ENCODE peak calls at places on chromosomes 7 and 10, in six cellular contexts. T is CD8-positive, alpha-beta memory T cell; I is transverse colon; M is A549; J is HAP-1; K is body of pancreas. S is an unnamed sample.

GRCh38 chr7:40676220-40676619 is 541.4 kb downstream of the SUGCT start:
- DNase-seq in T (no peak), I (no peak), M (no peak), J (no peak), K (no peak), S (no peak)

GRCh38 chr10:13188593-13188992 is 27.2 kb downstream of the MCM10 start:
- DNase-seq in T (no peak), I (no peak), M (no peak), J (no peak), K (no peak), S (no peak)

GRCh38 chr7:142319970-142320369 is 62.1 kb upstream of the PRSS58 start:
- DNase-seq in T (no peak), I (no peak), M (no peak), J (peak; percentile 29), K (no peak), S (peak; percentile 29)

GRCh38 chr7:102321351-102322201 is 34.7 kb downstream of the SPDYE6 start:
- DNase-seq in T (no peak), I (peak; percentile 33), M (no peak), J (peak; percentile 3), K (no peak), S (no peak)

GRCh38 chr10:13987472-13987871 is 343.3 kb downstream of the FRMD4A start:
- DNase-seq in T (no peak), I (no peak), M (peak; percentile 11), J (no peak), K (no peak), S (no peak)

GRCh38 chr10:44926771-44927751 is 15.9 kb downstream of the TMEM72 start:
- DNase-seq in T (no peak), I (no peak), M (no peak), J (no peak), K (peak; percentile 70), S (no peak)

GRCh38 chr7:80705164-80705781 is 66.8 kb downstream of the CD36 start:
- DNase-seq in T (no peak), I (no peak), M (no peak), J (no peak), K (no peak), S (no peak)

GRCh38 chr10:52353960-52354394 is 39.9 kb downstream of the DKK1 start:
- DNase-seq in T (no peak), I (no peak), M (no peak), J (no peak), K (no peak), S (no peak)

GRCh38 chr10:116787018-116787674 is 44.8 kb upstream of the HSPA12A start:
- DNase-seq in T (peak; percentile 14), I (no peak), M (no peak), J (no peak), K (no peak), S (no peak)

GRCh38 chr10:45001382-45002148 is 842 bp downstream of the ZNF22 start:
- DNase-seq in T (peak; percentile 48), I (peak; percentile 66), M (peak; percentile 23), J (peak; percentile 56), K (peak; percentile 89), S (peak; percentile 80)

GRCh38 chr7:66507764-66508296 is 120.9 kb upstream of the KCTD7 start:
- DNase-seq in T (no peak), I (no peak), M (no peak), J (no peak), K (no peak), S (no peak)

GRCh38 chr7:93021748-93022147 is 96.0 kb downstream of the SAMD9 start:
- DNase-seq in T (no peak), I (no peak), M (no peak), J (no peak), K (no peak), S (no peak)

GRCh38 chr7:93015193-93016084 is 102.3 kb downstream of the SAMD9 start:
- DNase-seq in T (no peak), I (no peak), M (no peak), J (no peak), K (no peak), S (no peak)

GRCh38 chr7:93016681-93017349 is 101.0 kb downstream of the SAMD9 start:
- DNase-seq in T (no peak), I (no peak), M (no peak), J (no peak), K (no peak), S (no peak)

GRCh38 chr7:93016085-93016471 is 101.7 kb downstream of the SAMD9 start:
- DNase-seq in T (no peak), I (peak; percentile 38), M (no peak), J (no peak), K (no peak), S (no peak)

DNA sequence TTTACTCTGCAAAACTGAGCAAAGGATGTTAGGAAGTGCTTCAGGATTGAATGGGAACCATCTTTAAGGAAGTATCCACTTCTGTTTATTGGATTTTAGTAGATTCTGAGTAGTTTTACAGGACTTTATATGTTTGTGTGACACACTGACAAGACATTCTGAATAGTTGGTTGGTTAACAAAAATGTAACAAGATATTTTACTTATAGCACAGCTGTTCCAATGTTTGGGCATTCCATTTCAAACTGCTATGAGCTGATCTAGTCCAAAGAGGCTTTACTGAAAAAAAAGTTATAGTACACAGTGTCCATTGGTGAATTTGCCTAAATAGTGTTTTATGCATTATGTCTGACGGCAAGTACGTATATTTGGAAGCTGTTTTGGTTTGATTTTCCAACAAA is 99.1 kb downstream of the SAMD9 start:
- DNase-seq in T (no peak), I (no peak), M (no peak), J (no peak), K (no peak), S (no peak)
- H3K4me1 ChIP-seq in T (peaks cover 6% of the 10 kb centered on the region), I (peaks cover 36% of the 10 kb centered on the region), M (no peaks in the 10 kb centered on the region), J (no peaks in the 10 kb centered on the region), K (no peaks in the 10 kb centered on the region), S (no peaks in the 10 kb centered on the region)

GRCh38 chr10:97182327-97182990 is 3.3 kb downstream of the SLIT1 start:
- DNase-seq in T (no peak), I (no peak), M (no peak), J (no peak), K (no peak), S (no peak)

GRCh38 chr10:97186911-97187310 is 1.2 kb upstream of the SLIT1 start:
- DNase-seq in T (no peak), I (no peak), M (no peak), J (no peak), K (no peak), S (no peak)

GRCh38 chr10:97183314-97183713 is 2.4 kb downstream of the SLIT1 start:
- DNase-seq in T (no peak), I (no peak), M (no peak), J (no peak), K (no peak), S (no peak)

GRCh38 chr10:97185326-97186058 is at the start of gene SLIT1:
- DNase-seq in T (no peak), I (no peak), M (peak; percentile 15), J (peak; percentile 57), K (no peak), S (peak; percentile 63)

DNA sequence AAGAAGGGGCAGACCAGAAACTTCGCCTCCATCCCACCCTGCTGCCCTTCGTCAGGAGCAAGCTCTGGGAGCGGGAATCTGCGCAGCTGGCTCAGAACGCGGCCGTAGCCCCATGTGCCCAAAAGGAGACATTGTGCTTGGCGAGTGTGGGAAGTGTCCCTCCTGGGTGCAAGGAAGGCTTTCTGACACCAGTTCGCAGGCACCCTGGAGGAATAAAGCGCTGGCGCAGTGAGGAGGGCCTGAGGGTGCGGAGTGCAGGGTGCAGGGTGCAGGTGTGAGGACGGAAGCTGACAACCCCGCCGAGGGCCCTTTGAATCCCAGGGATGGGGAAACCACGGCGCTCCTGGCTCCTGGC is 811 bp downstream of the SLIT1 start:
- DNase-seq in T (no peak), I (no peak), M (no peak), J (no peak), K (no peak), S (no peak)
- H3K4me3 ChIP-seq in T (no peak overlapping the region), I (no peak overlapping the region), M (peak overlapping the region; percentile 54), J (peak overlapping the region; percentile 30), K (no peak overlapping the region), S (no peak overlapping the region)

GRCh38 chr7:22325671-22326070 is 31.3 kb downstream of the RAPGEF5 start:
- DNase-seq in T (no peak), I (no peak), M (no peak), J (no peak), K (no peak), S (no peak)
- H3K4me1 ChIP-seq in T (no peaks in the 10 kb centered on the region), I (peaks cover 44% of the 10 kb centered on the region), M (no peaks in the 10 kb centered on the region), J (peaks cover 7% of the 10 kb centered on the region), K (peaks cover 31% of the 10 kb centered on the region), S (peaks cover 22% of the 10 kb centered on the region)

GRCh38 chr10:101525848-101526247 is 62.2 kb downstream of the POLL start:
- DNase-seq in T (no peak), I (no peak), M (no peak), J (no peak), K (no peak), S (no peak)
- H3K4me3 ChIP-seq in T (no peak overlapping the region), I (no peak overlapping the region), M (no peak overlapping the region), J (no peak overlapping the region), K (no peak overlapping the region), S (no peak overlapping the region)

DNA sequence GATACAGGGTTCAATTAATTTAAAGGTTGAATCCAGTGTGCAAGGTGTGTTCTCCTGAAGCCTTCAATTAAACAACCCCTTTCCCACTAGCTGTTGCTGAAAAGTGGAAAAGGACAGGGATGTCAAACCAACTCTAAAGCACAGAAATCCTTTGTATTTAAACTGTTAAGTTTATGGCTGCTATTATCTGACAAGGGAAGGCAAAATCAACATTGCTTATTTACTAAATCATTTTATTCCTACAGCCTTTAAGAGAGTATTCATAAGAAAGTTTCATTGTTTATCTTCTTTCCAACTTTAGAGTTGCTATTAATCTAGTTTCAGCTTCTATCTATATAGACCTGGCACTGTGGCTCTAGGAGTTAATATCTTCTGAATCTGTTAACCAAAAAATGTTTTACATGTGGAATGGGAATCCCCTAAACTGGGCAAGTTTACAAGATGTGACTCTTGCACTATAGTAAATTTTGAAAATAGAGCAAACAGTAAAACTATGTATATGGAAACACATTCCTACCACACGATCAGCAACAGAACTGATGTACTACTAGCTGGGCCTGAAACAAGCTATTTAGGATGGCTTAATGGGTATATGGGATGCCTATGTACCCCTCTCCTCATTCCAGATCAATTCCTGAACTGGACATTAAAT is 53.0 kb downstream of the CDK6 start:
- DNase-seq in T (no peak), I (no peak), M (no peak), J (no peak), K (no peak), S (no peak)
- H3K4me1 ChIP-seq in T (peaks cover 6% of the 10 kb centered on the region), I (peaks cover 57% of the 10 kb centered on the region), M (peaks cover 67% of the 10 kb centered on the region), J (peaks cover 13% of the 10 kb centered on the region), K (peaks cover 22% of the 10 kb centered on the region), S (peaks cover 29% of the 10 kb centered on the region)

GRCh38 chr10:80187060-80187459 is 18.3 kb downstream of the ANXA11 start:
- DNase-seq in T (no peak), I (no peak), M (no peak), J (no peak), K (no peak), S (no peak)
- H3K4me3 ChIP-seq in T (peak overlapping the region; percentile 54), I (no peak overlapping the region), M (no peak overlapping the region), J (no peak overlapping the region), K (no peak overlapping the region), S (no peak overlapping the region)

DNA sequence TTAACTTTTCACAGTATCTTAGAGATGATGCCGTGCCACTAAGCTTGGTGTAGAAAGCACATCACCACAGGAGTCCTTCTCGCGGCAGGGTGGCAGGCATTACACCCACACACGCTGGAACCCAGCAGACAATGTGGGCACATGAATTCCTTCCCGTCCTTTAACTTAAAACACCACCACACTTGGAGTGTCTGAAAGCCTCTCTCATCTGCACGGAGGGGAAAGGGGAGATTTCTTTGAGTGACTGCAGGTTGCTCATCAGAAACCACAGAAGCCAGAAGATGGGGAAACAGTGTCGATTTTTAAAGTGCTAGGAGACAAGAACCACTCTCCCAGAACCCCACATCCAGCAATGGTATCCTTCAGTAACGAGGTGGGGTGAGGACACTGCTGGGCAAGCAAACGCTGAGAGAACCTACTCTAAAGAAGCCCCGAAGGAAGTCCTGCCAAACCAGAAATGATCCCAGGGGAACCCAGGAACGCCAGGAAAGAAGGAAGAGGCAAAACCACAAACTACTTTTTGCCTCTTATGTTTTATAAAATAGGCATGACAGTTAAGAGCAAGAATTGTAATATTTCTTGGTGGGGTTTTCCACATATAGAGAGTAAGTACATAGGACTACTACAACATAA is 254.2 kb downstream of the ELFN1 start:
- DNase-seq in T (no peak), I (no peak), M (no peak), J (no peak), K (no peak), S (no peak)
- H3K4me1 ChIP-seq in T (peaks cover 83% of the 10 kb centered on the region), I (peaks cover 22% of the 10 kb centered on the region), M (no peaks in the 10 kb centered on the region), J (no peaks in the 10 kb centered on the region), K (peaks cover 24% of the 10 kb centered on the region), S (no peaks in the 10 kb centered on the region)